ENCODE peak calls at places on chromosomes 13 and 19, in six cellular contexts. I is IMR-90, F is HepG2, Q is GM12878, E is A549, A is K562. L is an unnamed sample.

GRCh38 chr19:29785360-29785759 is 26.4 kb upstream of the CCNE1 start:
- DNase-seq in I (no peak), F (no peak), Q (no peak), E (no peak), A (no peak), L (no peak)

GRCh38 chr13:109778102-109778542 is 8.3 kb downstream of the IRS2 start:
- DNase-seq in I (peak; percentile 39), F (no peak), Q (no peak), E (no peak), A (no peak), L (no peak)

GRCh38 chr13:33721719-33722118 is 96.2 kb upstream of the RFC3 start:
- DNase-seq in I (peak; percentile 62), F (no peak), Q (no peak), E (no peak), A (no peak), L (no peak)

GRCh38 chr13:93309886-93310520 is 83.4 kb downstream of the GPC6 start:
- DNase-seq in I (peak; percentile 51), F (peak; percentile 5), Q (no peak), E (no peak), A (peak; percentile 12), L (no peak)

GRCh38 chr13:71148391-71148790 is 718.6 kb downstream of the DACH1 start:
- DNase-seq in I (no peak), F (no peak), Q (no peak), E (no peak), A (no peak), L (no peak)

GRCh38 chr13:40895715-40896184 is 106.3 kb downstream of the SLC25A15 start:
- DNase-seq in I (no peak), F (peak; percentile 94), Q (no peak), E (no peak), A (no peak), L (no peak)

GRCh38 chr19:7363225-7363624 is 14.5 kb downstream of the ARHGEF18 start:
- DNase-seq in I (no peak), F (no peak), Q (no peak), E (no peak), A (no peak), L (no peak)

GRCh38 chr19:39870171-39870971 is 24.2 kb upstream of the FBL start:
- DNase-seq in I (no peak), F (no peak), Q (no peak), E (no peak), A (peak; percentile 41), L (no peak)

GRCh38 chr19:16928351-16928750 is 39.6 kb downstream of the F2RL3 start:
- DNase-seq in I (no peak), F (no peak), Q (no peak), E (no peak), A (no peak), L (no peak)

DNA sequence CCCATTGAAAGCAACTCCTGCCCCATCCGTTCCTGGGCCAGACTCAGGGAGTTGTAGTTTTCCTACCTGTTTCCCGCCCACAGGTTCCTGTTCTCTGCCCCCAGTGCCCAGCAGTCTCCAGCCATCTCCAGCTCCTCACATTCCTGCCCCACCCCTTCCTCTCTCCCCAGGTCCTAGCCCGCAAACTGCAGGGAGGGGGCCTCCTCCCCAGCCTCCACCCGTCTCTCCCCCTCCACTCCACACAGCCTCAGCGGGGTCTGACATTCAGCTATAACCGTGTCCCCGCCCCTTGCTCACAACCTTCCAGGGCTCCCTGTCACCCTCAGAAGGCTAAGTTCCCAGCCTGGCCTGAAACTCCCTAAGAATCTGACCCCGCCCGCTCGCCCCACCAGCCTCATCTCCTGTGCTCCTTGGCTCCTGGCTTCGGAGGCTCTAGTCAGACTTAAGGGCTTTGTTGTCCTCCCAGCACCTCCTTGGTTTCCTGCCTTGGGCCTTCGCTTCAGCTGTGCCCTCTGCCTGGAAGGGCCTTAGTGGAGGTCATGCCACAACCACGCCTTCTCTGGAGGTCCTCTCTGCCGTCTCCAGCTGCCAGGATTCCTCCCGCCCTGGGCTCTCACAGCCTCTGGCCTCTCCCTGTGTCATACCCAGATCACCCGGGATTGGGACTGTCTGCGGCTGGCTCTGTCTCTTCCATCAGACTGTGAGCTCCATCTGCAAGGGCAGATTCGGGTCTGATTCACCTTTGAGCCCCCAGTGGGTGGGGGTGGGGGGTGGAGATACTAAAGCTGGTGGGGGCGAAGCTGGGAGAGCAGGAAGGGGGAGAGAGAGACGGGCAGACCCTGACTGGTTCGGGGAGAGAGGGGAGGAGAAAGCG is 5.1 kb upstream of the SPACA6 start:
- DNase-seq in I (peak; percentile 44), F (no peak), Q (no peak), E (peak; percentile 68), A (peak; percentile 47), L (peak; percentile 57)
- TF ChIP-seq SMC3 in I (no peak), F (no peak), Q (no peak), E (no peak), A (no peak), L (no peak)

GRCh38 chr19:50050406-50051223 is 24.8 kb downstream of the ZNF473 start:
- DNase-seq in I (peak; percentile 79), F (no peak), Q (peak; percentile 23), E (peak; percentile 67), A (peak; percentile 84), L (peak; percentile 86)
- TF ChIP-seq SMC3 in I (no peak), F (no peak), Q (no peak), E (no peak), A (no peak), L (no peak)

DNA sequence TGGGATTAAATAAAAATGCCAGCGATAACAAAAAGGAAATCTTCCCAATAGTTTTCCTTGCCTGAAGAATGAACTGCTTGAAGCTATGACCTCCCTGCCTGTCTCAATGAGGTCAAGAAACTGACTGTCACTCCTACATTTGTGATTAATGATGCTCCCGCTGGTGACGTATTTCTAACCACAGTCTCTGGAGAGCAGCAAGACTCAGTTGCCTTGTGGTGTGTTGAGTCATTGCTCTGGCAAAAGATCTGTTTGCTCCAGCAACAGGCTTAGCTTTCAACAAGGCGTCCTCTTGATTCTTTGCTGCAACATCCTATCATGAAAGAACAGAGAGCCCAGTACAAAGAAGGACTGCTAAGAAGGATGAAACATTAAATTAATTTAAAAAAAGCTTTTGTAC is 1051.4 kb downstream of the DIAPH3 start:
- DNase-seq in I (peak; percentile 99), F (no peak), Q (no peak), E (no peak), A (no peak), L (peak; percentile 5)
- TF ChIP-seq SMC3 in I (no peak), F (no peak), Q (no peak), E (no peak), A (no peak), L (no peak)

GRCh38 chr19:27774827-27775226 is 1438.1 kb downstream of the UQCRFS1 start:
- DNase-seq in I (no peak), F (peak; percentile 18), Q (no peak), E (no peak), A (peak; percentile 74), L (no peak)
- TF ChIP-seq SMC3 in I (no peak), F (no peak), Q (no peak), E (no peak), A (no peak), L (no peak)

GRCh38 chr13:54394908-54395307 is 1366.3 kb downstream of the OLFM4 start:
- DNase-seq in I (no peak), F (no peak), Q (no peak), E (no peak), A (no peak), L (no peak)
- TF ChIP-seq SMC3 in I (no peak), F (no peak), Q (no peak), E (no peak), A (no peak), L (no peak)

DNA sequence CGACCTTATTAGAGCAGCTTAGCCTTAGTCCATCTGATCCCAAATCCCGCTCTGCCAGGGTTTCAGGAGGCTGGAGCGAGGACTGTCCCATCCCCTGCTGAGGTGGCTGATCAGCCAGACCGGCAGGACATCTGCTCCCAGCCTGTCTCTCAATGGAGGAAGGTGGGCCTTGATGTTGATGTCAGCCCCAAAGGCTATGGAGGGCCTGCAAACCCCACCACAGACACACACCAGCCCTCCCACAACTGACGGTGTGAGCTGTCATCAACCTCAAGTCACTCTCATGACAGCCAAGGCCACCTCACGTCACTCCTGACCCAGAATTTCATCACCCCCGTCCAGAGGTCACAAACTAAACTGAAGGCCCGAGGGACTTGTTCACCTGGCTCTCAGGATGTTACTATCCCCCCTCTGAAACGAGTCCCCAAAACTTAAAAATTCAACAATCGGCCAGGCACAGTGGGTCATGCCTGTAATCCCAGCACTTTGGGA is 25.5 kb downstream of the RHPN2 start:
- DNase-seq in I (no peak), F (peak; percentile 76), Q (no peak), E (no peak), A (no peak), L (no peak)
- TF ChIP-seq SMC3 in I (no peak), F (no peak), Q (no peak), E (no peak), A (no peak), L (no peak)

GRCh38 chr13:67299731-67300130 is 69.6 kb upstream of the PCDH9 start:
- DNase-seq in I (peak; percentile 38), F (no peak), Q (no peak), E (no peak), A (no peak), L (no peak)
- TF ChIP-seq SMC3 in I (no peak), F (no peak), Q (no peak), E (no peak), A (no peak), L (no peak)

GRCh38 chr19:45470147-45471081 is 2.6 kb downstream of the FOSB start:
- DNase-seq in I (peak; percentile 67), F (no peak), Q (no peak), E (no peak), A (peak; percentile 59), L (no peak)
- TF ChIP-seq SMC3 in I (no peak), F (no peak), Q (no peak), E (no peak), A (no peak), L (no peak)